ENCODE peak calls at places on chromosomes 11 and 22, in nine cellular contexts. X is T-helper 1 cell; R is IMR-90; N is AG20443; L is heart left ventricle; Q is stimulated activated naive CD4-positive, alpha-beta T cell; J is fibroblast of lung; E is activated effector memory CD4-positive, alpha-beta T cell treated with anti-CD3 and anti-CD28 coated beads, Interleukin-2, amount 50 U/mL, for 16 hours; D is stimulated activated CD8-positive, alpha-beta memory T cell treated with anti-CD3 and anti-CD28 coated beads, Interleukin-7, amount 100 ng/mL, for 24 hours. M is an unnamed sample.

GRCh38 chr11:66017354-66017753 is 5.5 kb downstream of the CST6 start:
- DNase-seq in X (no peak), R (no peak), N (no peak), L (no peak), Q (no peak), J (no peak), E (no peak), D (no peak), M (no peak)

GRCh38 chr11:31995525-31996123 is 95.2 kb upstream of the RCN1 start:
- DNase-seq in X (peak), R (peak), N (no peak), L (no peak), Q (no peak), J (peak), E (no peak), D (no peak), M (no peak)

GRCh38 chr11:60502221-60502775 is 9.7 kb downstream of the MS4A12 start:
- DNase-seq in X (no peak), R (no peak), N (no peak), L (no peak), Q (no peak), J (no peak), E (no peak), D (no peak), M (no peak)

GRCh38 chr11:130520231-130520630 is 71.8 kb downstream of the ADAMTS15 start:
- DNase-seq in X (no peak), R (no peak), N (no peak), L (peak), Q (no peak), J (no peak), E (no peak), D (no peak), M (no peak)

GRCh38 chr22:44386386-44387035 is 73.8 kb upstream of the SHISAL1 start:
- DNase-seq in X (no peak), R (no peak), N (no peak), L (peak), Q (no peak), J (no peak), E (no peak), D (no peak), M (no peak)

GRCh38 chr11:11189501-11189900 is 163.5 kb downstream of the CSNK2A3 start:
- DNase-seq in X (no peak), R (no peak), N (no peak), L (no peak), Q (no peak), J (no peak), E (no peak), D (no peak), M (no peak)

GRCh38 chr22:40325315-40325714 is 21.0 kb upstream of the ADSL start:
- DNase-seq in X (peak), R (no peak), N (no peak), L (no peak), Q (peak), J (no peak), E (peak), D (peak), M (no peak)

GRCh38 chr22:23553922-23554870 is 25.9 kb downstream of the IGLL1 start:
- DNase-seq in X (no peak), R (no peak), N (no peak), L (no peak), Q (no peak), J (no peak), E (peak), D (no peak), M (no peak)

GRCh38 chr11:133197425-133197824 is 334.9 kb downstream of the OPCML start:
- DNase-seq in X (no peak), R (no peak), N (no peak), L (no peak), Q (no peak), J (no peak), E (no peak), D (no peak), M (peak)

GRCh38 chr11:126146454-126147192 is 64.8 kb downstream of the RPUSD4 start:
- DNase-seq in X (no peak), R (no peak), N (no peak), L (no peak), Q (no peak), J (no peak), E (no peak), D (no peak), M (no peak)

M was measured in astrocyte.